ENCODE peak calls at places on chromosomes 6 and 20, in five cellular contexts. One of them, this sample, is unnamed.

GRCh38 chr20:54844346-54844745 is 369.0 kb downstream of the DOK5 start:
- DNase-seq in GM12878: no peak
- DNase-seq in GM12892: no peak
- DNase-seq in SK-N-SH: no peak
- DNase-seq in GM12891: no peak
- DNase-seq in this sample: no peak

GRCh38 chr20:45861157-45862075 is 4.0 kb downstream of the ZSWIM3 start:
- DNase-seq in SK-N-SH: no peak
- DNase-seq in GM12878: no peak
- DNase-seq in GM12891: no peak
- DNase-seq in GM12892: no peak
- DNase-seq in this sample: no peak

GRCh38 chr6:25112207-25112874 is 166.8 kb upstream of the CARMIL1 start:
- DNase-seq in GM12892: no peak
- DNase-seq in GM12891: no peak
- DNase-seq in GM12878: no peak
- DNase-seq in SK-N-SH: no peak
- DNase-seq in this sample: no peak

GRCh38 chr20:1538655-1539054 is 18.9 kb downstream of the SIRPD start:
- DNase-seq in SK-N-SH: no peak
- DNase-seq in GM12891: no peak
- DNase-seq in GM12878: no peak
- DNase-seq in GM12892: no peak
- DNase-seq in this sample: no peak

GRCh38 chr6:157329829-157330228 is 6.5 kb upstream of the TMEM242 start:
- DNase-seq in GM12891: no peak
- DNase-seq in GM12878: no peak
- DNase-seq in GM12892: no peak
- DNase-seq in SK-N-SH: no peak
- DNase-seq in this sample: no peak

GRCh38 chr6:124131779-124132178 is 328.1 kb downstream of the NKAIN2 start:
- DNase-seq in GM12891: no peak
- DNase-seq in GM12878: no peak
- DNase-seq in GM12892: no peak
- DNase-seq in SK-N-SH: no peak
- DNase-seq in this sample: no peak

GRCh38 chr6:138477913-138478539 is 21.3 kb downstream of the NHSL1 start:
- DNase-seq in SK-N-SH: no peak
- DNase-seq in GM12892: no peak
- DNase-seq in GM12878: no peak
- DNase-seq in GM12891: no peak
- DNase-seq in this sample: no peak

GRCh38 chr6:145651988-145652387 is 83.3 kb downstream of the EPM2A start:
- DNase-seq in GM12891: no peak
- DNase-seq in GM12878: no peak
- DNase-seq in GM12892: no peak
- DNase-seq in SK-N-SH: no peak
- DNase-seq in this sample: no peak

GRCh38 chr20:45448250-45448649 is 21.3 kb upstream of the WFDC2 start:
- DNase-seq in GM12892: no peak
- DNase-seq in GM12891: no peak
- DNase-seq in SK-N-SH: no peak
- DNase-seq in GM12878: no peak
- DNase-seq in this sample: no peak

GRCh38 chr20:38680492-38681118 is 43.7 kb upstream of the SLC32A1 start:
- DNase-seq in GM12891: no peak
- DNase-seq in SK-N-SH: no peak
- DNase-seq in GM12892: no peak
- DNase-seq in GM12878: no peak
- DNase-seq in this sample: peak; percentile 75

GRCh38 chr6:106125925-106126435 is 39.8 kb downstream of the PRDM1 start:
- DNase-seq in GM12878: peak; percentile 62
- DNase-seq in SK-N-SH: no peak
- DNase-seq in GM12892: no peak
- DNase-seq in GM12891: no peak
- DNase-seq in this sample: no peak

GRCh38 chr20:12975833-12976608 is 32.8 kb upstream of the SPTLC3 start:
- DNase-seq in SK-N-SH: no peak
- DNase-seq in GM12891: no peak
- DNase-seq in GM12892: no peak
- DNase-seq in GM12878: no peak
- DNase-seq in this sample: no peak

GRCh38 chr20:9912858-9913434 is 74.1 kb upstream of the PAK5 start:
- DNase-seq in SK-N-SH: peak; percentile 50
- DNase-seq in GM12878: no peak
- DNase-seq in GM12892: no peak
- DNase-seq in GM12891: no peak
- DNase-seq in this sample: peak; percentile 72

GRCh38 chr6:18148304-18149025 is 6.4 kb downstream of the TPMT start:
- DNase-seq in GM12878: no peak
- DNase-seq in GM12891: no peak
- DNase-seq in GM12892: no peak
- DNase-seq in SK-N-SH: no peak
- DNase-seq in this sample: no peak

GRCh38 chr20:20505554-20505953 is 137.7 kb downstream of the INSM1 start:
- DNase-seq in SK-N-SH: no peak
- DNase-seq in GM12878: no peak
- DNase-seq in GM12891: no peak
- DNase-seq in GM12892: no peak
- DNase-seq in this sample: no peak

GRCh38 chr6:159983641-159984080 is 14.8 kb downstream of the IGF2R start:
- DNase-seq in GM12892: no peak
- DNase-seq in GM12878: no peak
- DNase-seq in SK-N-SH: no peak
- DNase-seq in GM12891: no peak
- DNase-seq in this sample: no peak

GRCh38 chr20:36217226-36217625 is 19.1 kb upstream of the AAR2 start:
- DNase-seq in GM12892: no peak
- DNase-seq in GM12878: no peak
- DNase-seq in GM12891: no peak
- DNase-seq in SK-N-SH: no peak
- DNase-seq in this sample: peak; percentile 70

GRCh38 chr6:107235007-107235406 is 119.7 kb upstream of the BEND3 start:
- DNase-seq in GM12878: no peak
- DNase-seq in GM12892: no peak
- DNase-seq in SK-N-SH: no peak
- DNase-seq in GM12891: no peak
- DNase-seq in this sample: no peak

GRCh38 chr6:154874684-154875594 is 120.2 kb upstream of the TIAM2 start:
- DNase-seq in GM12878: no peak
- DNase-seq in GM12892: no peak
- DNase-seq in GM12891: no peak
- DNase-seq in SK-N-SH: no peak
- DNase-seq in this sample: peak; percentile 45

GRCh38 chr6:56339524-56339923 is 92.1 kb upstream of the COL21A1 start:
- DNase-seq in GM12878: no peak
- DNase-seq in SK-N-SH: no peak
- DNase-seq in GM12891: no peak
- DNase-seq in GM12892: no peak
- DNase-seq in this sample: no peak

GRCh38 chr6:153435787-153436186 is 304.7 kb upstream of the RGS17 start:
- DNase-seq in GM12878: no peak
- DNase-seq in GM12891: no peak
- DNase-seq in SK-N-SH: no peak
- DNase-seq in GM12892: no peak
- DNase-seq in this sample: no peak

GRCh38 chr6:147141690-147142308 is 62.4 kb upstream of the STXBP5 start:
- DNase-seq in GM12878: no peak
- DNase-seq in GM12892: no peak
- DNase-seq in GM12891: no peak
- DNase-seq in SK-N-SH: no peak
- DNase-seq in this sample: no peak

GRCh38 chr6:26286168-26286854 is 78.7 kb upstream of the BTN3A2 start:
- DNase-seq in GM12878: no peak
- DNase-seq in SK-N-SH: peak; percentile 34
- DNase-seq in GM12892: no peak
- DNase-seq in GM12891: no peak
- DNase-seq in this sample: peak; percentile 86

DNA sequence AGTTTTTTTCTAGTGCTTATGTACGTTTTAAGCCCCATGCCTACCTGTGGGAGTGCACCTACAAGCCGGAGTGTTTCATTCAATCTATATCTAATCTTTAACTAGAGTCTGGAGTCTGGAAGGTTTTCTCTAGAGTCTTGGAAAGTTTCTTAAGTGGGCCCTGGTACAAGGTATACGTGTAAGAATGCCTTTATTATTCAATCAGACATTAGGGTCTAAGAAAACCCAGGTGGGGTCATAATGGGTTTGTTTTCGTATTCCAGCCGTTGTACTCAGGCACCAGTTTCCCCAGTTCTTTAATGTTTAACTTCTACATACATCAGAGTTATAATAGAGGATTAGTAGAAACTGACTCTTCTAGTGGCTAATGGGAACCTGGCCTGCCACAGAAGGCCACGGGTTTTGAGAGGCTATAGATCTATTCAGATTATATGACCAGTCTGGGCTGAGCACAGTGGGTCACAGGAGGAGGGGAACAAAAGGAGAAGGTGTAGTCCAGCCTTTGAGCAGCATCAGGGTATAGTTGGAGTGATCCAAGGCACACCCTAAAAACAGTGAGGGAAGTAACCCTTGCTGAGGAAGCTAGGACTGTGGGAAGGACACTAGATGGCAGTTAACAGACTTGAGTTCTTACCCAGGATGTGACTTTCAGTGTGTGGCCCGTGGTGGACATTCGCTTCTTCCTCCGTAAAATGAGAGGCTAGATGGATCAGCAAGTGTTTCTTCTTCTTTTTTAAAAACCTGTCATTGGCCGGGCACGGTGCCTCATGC is 15.5 kb downstream of the FAM83B start:
- DNase-seq in GM12878: no peak
- DNase-seq in SK-N-SH: no peak
- DNase-seq in GM12892: no peak
- DNase-seq in GM12891: no peak
- DNase-seq in this sample: no peak
- TF ChIP-seq TAF1 in GM12878: no peak
- TF ChIP-seq TAF1 in SK-N-SH: no peak
- TF ChIP-seq TAF1 in GM12892: no peak
- TF ChIP-seq TAF1 in GM12891: no peak
- TF ChIP-seq TAF1 in this sample: no peak

DNA sequence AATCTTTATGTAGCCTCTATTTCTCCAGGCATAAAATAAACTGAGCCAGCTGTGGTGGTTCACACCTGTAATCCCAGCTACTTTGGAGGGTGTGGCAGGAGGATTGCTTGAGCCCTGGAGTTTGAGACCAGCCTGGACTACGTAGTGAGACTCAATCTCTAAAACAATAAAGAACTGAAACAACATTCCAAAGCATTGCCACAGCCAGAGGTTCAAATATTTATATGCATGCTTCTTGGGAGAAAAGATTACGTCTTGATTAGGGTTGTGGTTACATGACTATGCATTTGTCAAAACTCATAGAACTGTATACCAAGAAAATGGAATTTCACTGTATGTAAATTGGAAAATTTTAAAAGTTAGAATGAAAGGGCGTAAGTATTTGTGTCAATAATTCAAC is 27.7 kb upstream of the PAX1 start:
- DNase-seq in GM12891: no peak
- DNase-seq in SK-N-SH: no peak
- DNase-seq in GM12878: no peak
- DNase-seq in GM12892: no peak
- DNase-seq in this sample: no peak
- TF ChIP-seq TAF1 in GM12891: no peak
- TF ChIP-seq TAF1 in SK-N-SH: no peak
- TF ChIP-seq TAF1 in GM12878: no peak
- TF ChIP-seq TAF1 in GM12892: no peak
- TF ChIP-seq TAF1 in this sample: no peak

GRCh38 chr6:44041461-44042260 is 85.6 kb downstream of the MRPL14 start:
- DNase-seq in GM12891: no peak
- DNase-seq in GM12892: no peak
- DNase-seq in SK-N-SH: no peak
- DNase-seq in GM12878: no peak
- DNase-seq in this sample: peak; percentile 68
- TF ChIP-seq TAF1 in GM12891: no peak
- TF ChIP-seq TAF1 in GM12892: no peak
- TF ChIP-seq TAF1 in SK-N-SH: no peak
- TF ChIP-seq TAF1 in GM12878: no peak
- TF ChIP-seq TAF1 in this sample: peak; percentile 46

DNA sequence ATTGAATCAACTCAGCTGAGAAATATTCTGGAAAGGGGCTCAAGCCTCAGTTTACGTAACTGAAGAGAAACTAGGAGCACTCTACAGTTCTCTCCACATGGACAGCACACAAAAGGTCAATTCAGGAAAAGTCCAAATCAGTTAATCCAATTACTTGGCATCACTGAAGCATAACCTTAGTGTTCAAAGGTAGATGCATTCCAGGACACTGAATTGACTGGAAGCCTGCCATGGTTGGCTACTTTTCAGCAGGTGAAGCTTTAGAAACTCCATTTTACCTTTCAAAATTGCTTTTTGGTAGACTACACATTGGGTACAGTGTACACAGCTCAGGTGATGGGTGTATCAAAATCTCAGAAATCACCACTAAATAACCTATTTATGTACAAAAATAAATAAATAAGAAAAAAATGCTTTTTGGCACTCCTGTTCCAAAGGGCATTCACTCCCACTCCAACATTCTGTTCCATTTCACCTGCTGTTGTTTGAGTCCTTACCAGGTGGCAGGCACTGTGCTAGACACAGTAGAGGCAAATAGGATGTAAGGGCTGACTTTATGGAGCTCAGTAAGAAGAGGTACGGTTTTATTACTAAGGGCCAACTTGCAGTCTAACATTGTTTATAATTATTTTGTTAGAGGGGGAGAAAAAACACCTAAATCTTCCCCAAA is 153.4 kb downstream of the FAXC start:
- DNase-seq in GM12878: no peak
- DNase-seq in GM12892: no peak
- DNase-seq in SK-N-SH: no peak
- DNase-seq in GM12891: no peak
- DNase-seq in this sample: no peak
- TF ChIP-seq TAF1 in GM12878: no peak
- TF ChIP-seq TAF1 in GM12892: no peak
- TF ChIP-seq TAF1 in SK-N-SH: no peak
- TF ChIP-seq TAF1 in GM12891: no peak
- TF ChIP-seq TAF1 in this sample: no peak

GRCh38 chr20:34988176-34988540 is 32.5 kb downstream of the MYH7B start:
- DNase-seq in SK-N-SH: no peak
- DNase-seq in GM12878: no peak
- DNase-seq in GM12891: no peak
- DNase-seq in GM12892: no peak
- DNase-seq in this sample: no peak
- TF ChIP-seq TAF1 in SK-N-SH: no peak
- TF ChIP-seq TAF1 in GM12878: no peak
- TF ChIP-seq TAF1 in GM12891: no peak
- TF ChIP-seq TAF1 in GM12892: no peak
- TF ChIP-seq TAF1 in this sample: no peak

This sample was measured in H1.